ENCODE peak calls at places on chromosomes 5 and 9, in five cellular contexts. L is A673; V is CD4-positive, CD25-positive, alpha-beta regulatory T cell; M is naive thymus-derived CD4-positive, alpha-beta T cell; Z is HepG2. Y is an unnamed sample. For H3K36me3 and H3K4me1, the result is how much of the 10 kb centered on the place peaks cover.

GRCh38 chr5:36526537-36526936 is 79.9 kb upstream of the SLC1A3 start:
- DNase-seq in L (no peak), V (no peak), M (no peak), Z (no peak), Y (no peak)

GRCh38 chr9:88803551-88804288 is 187.5 kb upstream of the S1PR3 start:
- DNase-seq in L (peak), V (no peak), M (no peak), Z (no peak), Y (no peak)

GRCh38 chr9:34430843-34431437 is 27.4 kb downstream of the FAM219A start:
- DNase-seq in L (peak), V (no peak), M (no peak), Z (peak), Y (no peak)

GRCh38 chr5:134100283-134101011 is 14.0 kb upstream of the TCF7 start:
- DNase-seq in L (no peak), V (peak), M (peak), Z (no peak), Y (peak)

GRCh38 chr9:16726718-16727451 is 143.6 kb downstream of the BNC2 start:
- DNase-seq in L (peak), V (no peak), M (no peak), Z (no peak), Y (peak)

GRCh38 chr5:181120311-181120710 is 10.7 kb downstream of the OR2V1 start:
- DNase-seq in L (no peak), V (no peak), M (no peak), Z (no peak), Y (peak)

GRCh38 chr5:139091439-139092156 is 106.6 kb downstream of the SIL1 start:
- DNase-seq in L (no peak), V (no peak), M (no peak), Z (no peak), Y (no peak)

GRCh38 chr9:93299418-93300174 is 115.7 kb downstream of the WNK2 start:
- DNase-seq in L (no peak), V (no peak), M (no peak), Z (peak), Y (no peak)

GRCh38 chr5:150661821-150662596 is 958 bp downstream of the MYOZ3 start:
- DNase-seq in L (no peak), V (no peak), M (no peak), Z (no peak), Y (no peak)

GRCh38 chr5:95848701-95849100 is 26.2 kb upstream of the GLRX start:
- DNase-seq in L (no peak), V (no peak), M (no peak), Z (no peak), Y (no peak)

GRCh38 chr9:98808411-98808815 is 943 bp downstream of the GALNT12 start:
- DNase-seq in L (no peak), V (no peak), M (no peak), Z (no peak), Y (no peak)

GRCh38 chr9:98809311-98810105 is 2.0 kb downstream of the GALNT12 start:
- DNase-seq in L (no peak), V (no peak), M (no peak), Z (no peak), Y (no peak)

GRCh38 chr9:98807811-98808195 is 333 bp downstream of the GALNT12 start:
- DNase-seq in L (no peak), V (peak), M (no peak), Z (no peak), Y (no peak)

GRCh38 chr9:98810106-98810840 is 2.8 kb downstream of the GALNT12 start:
- DNase-seq in L (no peak), V (no peak), M (no peak), Z (no peak), Y (no peak)

DNA sequence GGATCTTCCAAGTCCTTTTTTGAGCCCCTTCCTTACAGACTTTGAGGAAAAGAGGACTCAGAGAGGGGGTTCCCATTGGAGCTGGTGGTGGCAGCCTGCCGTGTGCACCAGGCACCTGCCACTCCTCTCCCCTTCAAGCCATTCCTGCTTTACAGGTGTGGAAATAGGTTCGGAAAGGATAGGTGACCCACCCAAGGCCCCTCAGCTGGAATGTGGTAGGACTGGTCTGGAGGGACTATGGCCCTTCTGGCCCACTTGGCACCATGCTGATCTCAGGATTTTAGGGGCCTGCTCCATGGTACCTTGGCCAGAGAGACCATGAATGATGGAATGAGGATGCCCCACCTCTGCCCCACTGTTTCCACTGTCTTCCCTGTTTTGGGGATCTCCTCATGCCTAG is 1.4 kb downstream of the GALNT12 start:
- DNase-seq in L (no peak), V (no peak), M (no peak), Z (no peak), Y (no peak)
- H3K27ac ChIP-seq in L (no peak), V (no peak), M (peak), Z (no peak), Y (no peak)

GRCh38 chr9:107316795-107317661 is 33.9 kb downstream of the RAD23B start:
- DNase-seq in L (no peak), V (no peak), M (no peak), Z (peak), Y (no peak)

GRCh38 chr9:107325842-107326241 is 42.8 kb downstream of the RAD23B start:
- DNase-seq in L (no peak), V (no peak), M (no peak), Z (no peak), Y (no peak)

GRCh38 chr9:107328510-107328909 is 45.4 kb downstream of the RAD23B start:
- DNase-seq in L (no peak), V (no peak), M (no peak), Z (no peak), Y (no peak)

GRCh38 chr9:107323836-107324235 is 40.8 kb downstream of the RAD23B start:
- DNase-seq in L (no peak), V (no peak), M (no peak), Z (no peak), Y (no peak)

DNA sequence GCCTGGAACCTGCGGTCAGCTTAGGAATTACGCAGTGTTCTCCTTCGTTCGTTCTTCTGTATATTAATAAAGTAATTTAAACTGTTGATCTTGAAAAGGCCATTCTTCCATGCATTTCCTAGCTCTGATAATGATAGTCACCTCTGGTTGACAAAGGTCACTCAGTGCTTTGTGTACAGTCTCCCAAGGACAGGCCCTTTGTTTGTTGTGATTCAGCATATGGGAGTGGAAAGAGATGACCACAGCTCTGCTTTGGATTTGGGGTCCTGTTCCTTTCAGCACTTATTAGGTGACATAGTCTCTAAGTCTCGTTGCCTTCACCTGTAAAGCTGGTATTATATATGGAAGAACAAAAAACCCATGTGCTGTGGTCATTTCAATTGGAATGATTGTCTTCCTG is 39.6 kb downstream of the RAD23B start:
- DNase-seq in L (no peak), V (no peak), M (no peak), Z (peak), Y (no peak)
- H3K36me3 ChIP-seq in L (half or more), V (half or more), M (under half), Z (under half), Y (half or more)

DNA sequence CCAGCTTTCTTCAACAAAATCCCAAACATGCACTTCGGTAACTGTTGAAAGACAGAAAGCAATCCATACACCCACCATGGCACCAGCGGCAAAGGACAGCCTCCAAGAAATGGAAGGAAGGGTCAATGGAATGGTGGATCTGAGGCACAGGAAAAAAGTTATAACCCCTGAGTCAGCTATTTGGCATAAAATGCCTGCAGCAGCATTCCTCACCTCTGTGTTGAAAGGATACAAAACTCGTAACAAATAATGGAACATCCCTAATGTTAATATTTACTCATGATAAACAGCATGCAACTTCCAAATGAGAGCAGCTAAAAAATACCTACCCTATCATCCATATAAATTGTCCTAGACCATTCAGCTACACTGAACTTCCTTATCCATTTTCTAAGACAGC is 9.4 kb downstream of the FBXW11 start:
- DNase-seq in L (no peak), V (no peak), M (no peak), Z (peak), Y (peak)
- H3K4me1 ChIP-seq in L (under half), V (under half), M (under half), Z (under half), Y (under half)

GRCh38 chr5:135353952-135354721 is 44.9 kb downstream of the MACROH2A1 start:
- DNase-seq in L (no peak), V (no peak), M (no peak), Z (no peak), Y (peak)
- H3K27ac ChIP-seq in L (no peak), V (no peak), M (no peak), Z (no peak), Y (no peak)

Y was measured in SJSA1.